ENCODE peak calls at places on chromosomes 13 and 19, in eight cellular contexts. One of them, this sample, is unnamed. For H3K27me3 and H3K36me3, the result is how much of the 10 kb centered on the place peaks cover.

GRCh38 chr19:35940839-35941238 is 4.7 kb downstream of the LRFN3 start:
- DNase-seq in IMR-90: no peak
- DNase-seq in mesenchymal stem cell: no peak
- DNase-seq in brain microvascular endothelial cell: no peak
- DNase-seq in keratinocyte: no peak
- DNase-seq in heart left ventricle: no peak
- DNase-seq in thoracic aorta: no peak
- DNase-seq in suprapubic skin: no peak
- DNase-seq in this sample: no peak

GRCh38 chr19:827710-828321 is at the start of gene AZU1:
- DNase-seq in thoracic aorta: no peak
- DNase-seq in mesenchymal stem cell: no peak
- DNase-seq in suprapubic skin: no peak
- DNase-seq in heart left ventricle: no peak
- DNase-seq in keratinocyte: no peak
- DNase-seq in brain microvascular endothelial cell: no peak
- DNase-seq in IMR-90: no peak
- DNase-seq in this sample: no peak

GRCh38 chr19:5330307-5330720 is 10.3 kb downstream of the PTPRS start:
- DNase-seq in keratinocyte: no peak
- DNase-seq in thoracic aorta: no peak
- DNase-seq in brain microvascular endothelial cell: no peak
- DNase-seq in suprapubic skin: no peak
- DNase-seq in mesenchymal stem cell: no peak
- DNase-seq in heart left ventricle: peak
- DNase-seq in IMR-90: no peak
- DNase-seq in this sample: no peak

GRCh38 chr19:54305141-54305540 is 7.8 kb downstream of the LILRA5 start:
- DNase-seq in heart left ventricle: no peak
- DNase-seq in mesenchymal stem cell: no peak
- DNase-seq in IMR-90: no peak
- DNase-seq in suprapubic skin: no peak
- DNase-seq in thoracic aorta: no peak
- DNase-seq in brain microvascular endothelial cell: no peak
- DNase-seq in keratinocyte: no peak
- DNase-seq in this sample: no peak

GRCh38 chr13:64164435-64164834 is 2748.8 kb upstream of the PCDH20 start:
- DNase-seq in mesenchymal stem cell: no peak
- DNase-seq in heart left ventricle: peak
- DNase-seq in brain microvascular endothelial cell: no peak
- DNase-seq in suprapubic skin: no peak
- DNase-seq in thoracic aorta: no peak
- DNase-seq in keratinocyte: no peak
- DNase-seq in IMR-90: no peak
- DNase-seq in this sample: no peak

GRCh38 chr19:58346961-58347929 is 6.0 kb downstream of the A1BG start:
- DNase-seq in keratinocyte: no peak
- DNase-seq in IMR-90: peak
- DNase-seq in brain microvascular endothelial cell: peak
- DNase-seq in thoracic aorta: no peak
- DNase-seq in heart left ventricle: peak
- DNase-seq in mesenchymal stem cell: peak
- DNase-seq in suprapubic skin: no peak
- DNase-seq in this sample: peak

GRCh38 chr19:16615788-16616187 is 12.2 kb downstream of the MED26 start:
- DNase-seq in keratinocyte: no peak
- DNase-seq in brain microvascular endothelial cell: no peak
- DNase-seq in IMR-90: no peak
- DNase-seq in mesenchymal stem cell: no peak
- DNase-seq in suprapubic skin: no peak
- DNase-seq in thoracic aorta: no peak
- DNase-seq in heart left ventricle: no peak
- DNase-seq in this sample: peak

GRCh38 chr13:69292789-69293425 is 814.7 kb upstream of the ATXN8OS start:
- DNase-seq in IMR-90: no peak
- DNase-seq in keratinocyte: no peak
- DNase-seq in brain microvascular endothelial cell: no peak
- DNase-seq in thoracic aorta: no peak
- DNase-seq in mesenchymal stem cell: no peak
- DNase-seq in heart left ventricle: no peak
- DNase-seq in suprapubic skin: no peak
- DNase-seq in this sample: no peak

GRCh38 chr13:95386370-95386769 is 85.1 kb upstream of the ABCC4 start:
- DNase-seq in thoracic aorta: no peak
- DNase-seq in brain microvascular endothelial cell: no peak
- DNase-seq in heart left ventricle: no peak
- DNase-seq in suprapubic skin: no peak
- DNase-seq in IMR-90: no peak
- DNase-seq in mesenchymal stem cell: no peak
- DNase-seq in keratinocyte: no peak
- DNase-seq in this sample: no peak

GRCh38 chr19:11693505-11694499 is 44.9 kb downstream of the ZNF823 start:
- DNase-seq in IMR-90: peak
- DNase-seq in heart left ventricle: no peak
- DNase-seq in brain microvascular endothelial cell: peak
- DNase-seq in keratinocyte: peak
- DNase-seq in mesenchymal stem cell: peak
- DNase-seq in suprapubic skin: no peak
- DNase-seq in thoracic aorta: no peak
- DNase-seq in this sample: peak

GRCh38 chr13:45510671-45511070 is 45.9 kb downstream of the COG3 start:
- DNase-seq in suprapubic skin: no peak
- DNase-seq in keratinocyte: no peak
- DNase-seq in IMR-90: no peak
- DNase-seq in mesenchymal stem cell: no peak
- DNase-seq in heart left ventricle: no peak
- DNase-seq in brain microvascular endothelial cell: no peak
- DNase-seq in thoracic aorta: no peak
- DNase-seq in this sample: peak

GRCh38 chr19:7598180-7598579 is 2.5 kb downstream of the CAMSAP3 start:
- DNase-seq in brain microvascular endothelial cell: no peak
- DNase-seq in heart left ventricle: no peak
- DNase-seq in thoracic aorta: no peak
- DNase-seq in keratinocyte: no peak
- DNase-seq in suprapubic skin: no peak
- DNase-seq in IMR-90: no peak
- DNase-seq in mesenchymal stem cell: no peak
- DNase-seq in this sample: peak
- H3K27me3 ChIP-seq in brain microvascular endothelial cell: under half
- H3K27me3 ChIP-seq in heart left ventricle: under half
- H3K27me3 ChIP-seq in thoracic aorta: under half
- H3K27me3 ChIP-seq in keratinocyte: under half
- H3K27me3 ChIP-seq in suprapubic skin: under half
- H3K27me3 ChIP-seq in IMR-90: under half
- H3K27me3 ChIP-seq in mesenchymal stem cell: under half
- H3K27me3 ChIP-seq in this sample: under half

DNA sequence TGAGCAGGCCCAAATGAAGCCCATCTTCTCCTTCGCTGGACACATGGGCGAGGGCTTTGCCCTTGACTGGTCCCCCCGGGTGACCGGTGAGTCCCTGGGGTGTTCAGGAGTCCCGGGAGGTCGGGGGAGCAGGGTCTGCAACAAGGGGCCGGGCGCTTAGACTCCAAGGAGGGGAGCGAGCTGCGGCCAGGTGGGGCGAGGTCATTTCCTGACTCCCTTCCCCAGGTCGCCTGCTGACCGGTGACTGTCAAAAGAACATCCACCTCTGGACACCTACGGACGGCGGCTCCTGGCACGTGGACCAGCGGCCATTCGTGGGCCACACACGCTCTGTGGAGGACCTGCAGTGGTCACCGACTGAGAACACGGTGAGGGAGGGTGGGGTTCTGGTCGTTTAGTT is 4.7 kb downstream of the GRWD1 start:
- DNase-seq in mesenchymal stem cell: no peak
- DNase-seq in heart left ventricle: no peak
- DNase-seq in suprapubic skin: no peak
- DNase-seq in brain microvascular endothelial cell: no peak
- DNase-seq in IMR-90: no peak
- DNase-seq in keratinocyte: no peak
- DNase-seq in thoracic aorta: no peak
- DNase-seq in this sample: peak
- H3K36me3 ChIP-seq in mesenchymal stem cell: half or more
- H3K36me3 ChIP-seq in heart left ventricle: under half
- H3K36me3 ChIP-seq in suprapubic skin: half or more
- H3K36me3 ChIP-seq in brain microvascular endothelial cell: half or more
- H3K36me3 ChIP-seq in IMR-90: under half
- H3K36me3 ChIP-seq in keratinocyte: under half
- H3K36me3 ChIP-seq in thoracic aorta: under half
- H3K36me3 ChIP-seq in this sample: under half

GRCh38 chr19:48444933-48445194 is 919 bp upstream of the GRWD1 start:
- DNase-seq in mesenchymal stem cell: peak
- DNase-seq in suprapubic skin: no peak
- DNase-seq in IMR-90: no peak
- DNase-seq in keratinocyte: no peak
- DNase-seq in thoracic aorta: no peak
- DNase-seq in heart left ventricle: no peak
- DNase-seq in brain microvascular endothelial cell: no peak
- DNase-seq in this sample: peak
- H3K4me3 ChIP-seq in mesenchymal stem cell: peak
- H3K4me3 ChIP-seq in suprapubic skin: peak
- H3K4me3 ChIP-seq in IMR-90: peak
- H3K4me3 ChIP-seq in keratinocyte: peak
- H3K4me3 ChIP-seq in thoracic aorta: peak
- H3K4me3 ChIP-seq in heart left ventricle: peak
- H3K4me3 ChIP-seq in brain microvascular endothelial cell: peak
- H3K4me3 ChIP-seq in this sample: no peak

GRCh38 chr19:3283886-3284657 is 59.6 kb downstream of the CELF5 start:
- DNase-seq in brain microvascular endothelial cell: no peak
- DNase-seq in thoracic aorta: no peak
- DNase-seq in mesenchymal stem cell: no peak
- DNase-seq in keratinocyte: no peak
- DNase-seq in heart left ventricle: no peak
- DNase-seq in IMR-90: no peak
- DNase-seq in suprapubic skin: no peak
- DNase-seq in this sample: peak

GRCh38 chr19:3283246-3283751 is 58.8 kb downstream of the CELF5 start:
- DNase-seq in mesenchymal stem cell: no peak
- DNase-seq in thoracic aorta: no peak
- DNase-seq in heart left ventricle: no peak
- DNase-seq in brain microvascular endothelial cell: no peak
- DNase-seq in suprapubic skin: no peak
- DNase-seq in keratinocyte: no peak
- DNase-seq in IMR-90: no peak
- DNase-seq in this sample: no peak

GRCh38 chr19:3287814-3288213 is 63.4 kb downstream of the CELF5 start:
- DNase-seq in keratinocyte: no peak
- DNase-seq in brain microvascular endothelial cell: no peak
- DNase-seq in thoracic aorta: no peak
- DNase-seq in mesenchymal stem cell: no peak
- DNase-seq in heart left ventricle: no peak
- DNase-seq in IMR-90: no peak
- DNase-seq in suprapubic skin: no peak
- DNase-seq in this sample: no peak

GRCh38 chr19:3284759-3285646 is 60.5 kb downstream of the CELF5 start:
- DNase-seq in thoracic aorta: no peak
- DNase-seq in suprapubic skin: peak
- DNase-seq in heart left ventricle: peak
- DNase-seq in IMR-90: peak
- DNase-seq in brain microvascular endothelial cell: peak
- DNase-seq in keratinocyte: peak
- DNase-seq in mesenchymal stem cell: peak
- DNase-seq in this sample: peak

DNA sequence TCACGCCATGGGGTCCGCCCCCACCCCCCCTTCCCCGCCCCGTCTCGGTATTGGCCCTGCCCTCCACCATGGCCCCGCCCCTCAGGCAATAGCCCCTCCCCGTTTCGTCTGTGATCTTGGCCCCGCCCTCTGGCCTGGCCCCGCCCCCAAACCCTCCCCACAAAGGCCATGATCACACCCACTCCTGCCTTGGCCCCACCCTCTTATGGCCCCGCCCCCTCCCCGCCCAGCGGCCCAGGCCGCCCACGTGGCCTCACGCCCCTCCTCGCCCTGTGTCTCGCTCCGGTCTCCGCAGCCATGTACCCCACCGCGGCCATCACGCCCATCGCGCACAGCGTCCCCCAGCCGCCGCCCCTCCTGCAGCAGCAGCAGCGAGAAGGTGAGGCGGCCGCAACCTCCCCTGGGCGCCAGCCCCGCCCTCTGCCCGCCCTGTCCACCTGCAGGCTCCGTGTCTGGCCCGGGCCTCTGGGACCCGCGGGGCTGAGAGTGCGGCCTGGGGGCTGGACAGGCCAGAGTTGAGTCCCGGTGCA is 61.3 kb downstream of the CELF5 start:
- DNase-seq in thoracic aorta: no peak
- DNase-seq in IMR-90: no peak
- DNase-seq in keratinocyte: no peak
- DNase-seq in suprapubic skin: no peak
- DNase-seq in brain microvascular endothelial cell: no peak
- DNase-seq in heart left ventricle: no peak
- DNase-seq in mesenchymal stem cell: no peak
- DNase-seq in this sample: peak
- H3K27me3 ChIP-seq in thoracic aorta: under half
- H3K27me3 ChIP-seq in IMR-90: under half
- H3K27me3 ChIP-seq in keratinocyte: under half
- H3K27me3 ChIP-seq in suprapubic skin: half or more
- H3K27me3 ChIP-seq in brain microvascular endothelial cell: under half
- H3K27me3 ChIP-seq in heart left ventricle: under half
- H3K27me3 ChIP-seq in mesenchymal stem cell: under half
- H3K27me3 ChIP-seq in this sample: under half

GRCh38 chr19:56103027-56103614 is 18.0 kb downstream of the ZNF787 start:
- DNase-seq in suprapubic skin: no peak
- DNase-seq in mesenchymal stem cell: no peak
- DNase-seq in IMR-90: no peak
- DNase-seq in keratinocyte: no peak
- DNase-seq in heart left ventricle: no peak
- DNase-seq in brain microvascular endothelial cell: no peak
- DNase-seq in thoracic aorta: no peak
- DNase-seq in this sample: no peak
- H3K36me3 ChIP-seq in suprapubic skin: under half
- H3K36me3 ChIP-seq in mesenchymal stem cell: under half
- H3K36me3 ChIP-seq in IMR-90: under half
- H3K36me3 ChIP-seq in keratinocyte: under half
- H3K36me3 ChIP-seq in heart left ventricle: under half
- H3K36me3 ChIP-seq in brain microvascular endothelial cell: under half
- H3K36me3 ChIP-seq in thoracic aorta: under half
- H3K36me3 ChIP-seq in this sample: under half

GRCh38 chr19:41327499-41328156 is 17.7 kb downstream of the CCDC97 start:
- DNase-seq in mesenchymal stem cell: no peak
- DNase-seq in keratinocyte: peak
- DNase-seq in IMR-90: peak
- DNase-seq in heart left ventricle: peak
- DNase-seq in suprapubic skin: peak
- DNase-seq in thoracic aorta: no peak
- DNase-seq in brain microvascular endothelial cell: no peak
- DNase-seq in this sample: peak
- H3K4me3 ChIP-seq in mesenchymal stem cell: no peak
- H3K4me3 ChIP-seq in keratinocyte: peak
- H3K4me3 ChIP-seq in IMR-90: no peak
- H3K4me3 ChIP-seq in heart left ventricle: peak
- H3K4me3 ChIP-seq in suprapubic skin: peak
- H3K4me3 ChIP-seq in thoracic aorta: peak
- H3K4me3 ChIP-seq in brain microvascular endothelial cell: no peak
- H3K4me3 ChIP-seq in this sample: peak

This sample was measured in H7.